ENCODE peak calls at places on chromosome 9, in six cellular contexts. M is dermis blood vessel endothelial cell, T is WTC11, W is upper lobe of right lung, E is KBM-7, F is IMR-90. Y is an unnamed sample.
A peak's percentile ranks its signal among the peaks of the same experiment; 100 is the strongest.

GRCh38 chr9:97985058-97985861 is 2.1 kb downstream of the ANP32B start:
- DNase-seq in M (peak; percentile 51), T (peak; percentile 31), W (no peak), E (peak; percentile 49), F (peak; percentile 11), Y (peak; percentile 15)

GRCh38 chr9:125763373-125763772 is 16.2 kb downstream of the PBX3 start:
- DNase-seq in M (peak; percentile 60), T (no peak), W (no peak), E (no peak), F (peak; percentile 56), Y (peak; percentile 33)

GRCh38 chr9:136473354-136473721 is 9.5 kb downstream of the SEC16A start:
- DNase-seq in M (no peak), T (no peak), W (no peak), E (no peak), F (no peak), Y (no peak)

GRCh38 chr9:93127395-93127911 is 6.6 kb downstream of the NINJ1 start:
- DNase-seq in M (no peak), T (no peak), W (peak; percentile 83), E (peak; percentile 33), F (no peak), Y (no peak)

GRCh38 chr9:34628656-34629491 is at the start of gene ARID3C:
- DNase-seq in M (peak; percentile 37), T (peak; percentile 53), W (peak; percentile 75), E (no peak), F (no peak), Y (no peak)

GRCh38 chr9:128555180-128555721 is 2.9 kb downstream of the SPTAN1 start:
- DNase-seq in M (peak; percentile 68), T (no peak), W (no peak), E (no peak), F (peak; percentile 79), Y (peak; percentile 48)

GRCh38 chr9:109907400-109907799 is 127.4 kb downstream of the PALM2AKAP2 start:
- DNase-seq in M (peak; percentile 99), T (no peak), W (no peak), E (peak; percentile 50), F (no peak), Y (no peak)

GRCh38 chr9:109166771-109167601 is at the start of gene FRRS1L:
- DNase-seq in M (no peak), T (peak; percentile 60), W (no peak), E (no peak), F (no peak), Y (no peak)

GRCh38 chr9:69411931-69412740 is 87.1 kb downstream of the ENTREP1 start:
- DNase-seq in M (no peak), T (peak; percentile 30), W (no peak), E (no peak), F (no peak), Y (no peak)

GRCh38 chr9:89661956-89662717 is 57.3 kb downstream of the GADD45G start:
- DNase-seq in M (peak; percentile 97), T (peak; percentile 92), W (peak; percentile 98), E (no peak), F (peak; percentile 86), Y (peak; percentile 93)

GRCh38 chr9:120846251-120846869 is 3.6 kb upstream of the PSMD5 start:
- DNase-seq in M (no peak), T (no peak), W (no peak), E (no peak), F (no peak), Y (no peak)

GRCh38 chr9:120183615-120184014 is 396.4 kb downstream of the CDK5RAP2 start:
- DNase-seq in M (no peak), T (no peak), W (no peak), E (no peak), F (no peak), Y (no peak)

GRCh38 chr9:79273311-79273710 is 298.5 kb upstream of the TLE4 start:
- DNase-seq in M (no peak), T (no peak), W (no peak), E (no peak), F (no peak), Y (no peak)

GRCh38 chr9:121972501-121972981 is 120.6 kb downstream of the TTLL11 start:
- DNase-seq in M (peak; percentile 85), T (no peak), W (peak; percentile 94), E (no peak), F (peak; percentile 47), Y (no peak)

Y was measured in A673.